ENCODE peak calls at places on chromosomes 11 and 22, in five cellular contexts. One of them, this sample, is unnamed.

GRCh38 chr22:47345025-47345424 is 582.6 kb downstream of the TBC1D22A start:
- DNase-seq in OCI-LY7: no peak
- DNase-seq in psoas muscle: no peak
- DNase-seq in left ventricle myocardium superior: no peak
- DNase-seq in SK-N-SH: no peak
- DNase-seq in this sample: no peak

GRCh38 chr11:114086394-114086793 is 26.9 kb downstream of the ZBTB16 start:
- DNase-seq in OCI-LY7: no peak
- DNase-seq in psoas muscle: no peak
- DNase-seq in left ventricle myocardium superior: no peak
- DNase-seq in SK-N-SH: no peak
- DNase-seq in this sample: no peak

GRCh38 chr11:125329786-125330185 is 165.2 kb downstream of the PKNOX2 start:
- DNase-seq in OCI-LY7: no peak
- DNase-seq in psoas muscle: no peak
- DNase-seq in left ventricle myocardium superior: no peak
- DNase-seq in SK-N-SH: no peak
- DNase-seq in this sample: no peak

GRCh38 chr11:17744151-17744940 is 9.8 kb downstream of the KCNC1 start:
- DNase-seq in OCI-LY7: no peak
- DNase-seq in psoas muscle: peak
- DNase-seq in left ventricle myocardium superior: no peak
- DNase-seq in SK-N-SH: no peak
- DNase-seq in this sample: no peak

GRCh38 chr11:11270236-11270775 is 82.7 kb downstream of the CSNK2A3 start:
- DNase-seq in OCI-LY7: no peak
- DNase-seq in psoas muscle: no peak
- DNase-seq in left ventricle myocardium superior: no peak
- DNase-seq in SK-N-SH: no peak
- DNase-seq in this sample: no peak

GRCh38 chr22:17647996-17648395 is 9.4 kb downstream of the BCL2L13 start:
- DNase-seq in OCI-LY7: no peak
- DNase-seq in psoas muscle: no peak
- DNase-seq in left ventricle myocardium superior: no peak
- DNase-seq in SK-N-SH: no peak
- DNase-seq in this sample: no peak

GRCh38 chr22:37196539-37197450 is 8.7 kb upstream of the C1QTNF6 start:
- DNase-seq in OCI-LY7: no peak
- DNase-seq in psoas muscle: peak
- DNase-seq in left ventricle myocardium superior: peak
- DNase-seq in SK-N-SH: peak
- DNase-seq in this sample: no peak

GRCh38 chr22:36131907-36132306 is 28.6 kb downstream of the APOL3 start:
- DNase-seq in OCI-LY7: no peak
- DNase-seq in psoas muscle: no peak
- DNase-seq in left ventricle myocardium superior: no peak
- DNase-seq in SK-N-SH: no peak
- DNase-seq in this sample: no peak

GRCh38 chr22:27252282-27253049 is 549.1 kb downstream of the MN1 start:
- DNase-seq in OCI-LY7: no peak
- DNase-seq in psoas muscle: peak
- DNase-seq in left ventricle myocardium superior: peak
- DNase-seq in SK-N-SH: no peak
- DNase-seq in this sample: no peak

GRCh38 chr11:73404048-73404447 is 27.8 kb downstream of the RELT start:
- DNase-seq in OCI-LY7: no peak
- DNase-seq in psoas muscle: peak
- DNase-seq in left ventricle myocardium superior: peak
- DNase-seq in SK-N-SH: peak
- DNase-seq in this sample: peak

GRCh38 chr11:8203980-8204379 is 35.2 kb upstream of the RIC3 start:
- DNase-seq in OCI-LY7: no peak
- DNase-seq in psoas muscle: no peak
- DNase-seq in left ventricle myocardium superior: no peak
- DNase-seq in SK-N-SH: no peak
- DNase-seq in this sample: no peak

GRCh38 chr22:36405221-36405631 is 17.5 kb upstream of the MYH9 start:
- DNase-seq in OCI-LY7: peak
- DNase-seq in psoas muscle: no peak
- DNase-seq in left ventricle myocardium superior: no peak
- DNase-seq in SK-N-SH: no peak
- DNase-seq in this sample: no peak

GRCh38 chr11:59012106-59012941 is 73.0 kb downstream of the GLYATL1 start:
- DNase-seq in OCI-LY7: peak
- DNase-seq in psoas muscle: no peak
- DNase-seq in left ventricle myocardium superior: no peak
- DNase-seq in SK-N-SH: no peak
- DNase-seq in this sample: no peak

GRCh38 chr11:2777871-2778629 is 78.3 kb upstream of the KCNQ1OT1 start:
- DNase-seq in OCI-LY7: no peak
- DNase-seq in psoas muscle: peak
- DNase-seq in left ventricle myocardium superior: peak
- DNase-seq in SK-N-SH: peak
- DNase-seq in this sample: no peak

GRCh38 chr22:39448205-39449054 is 8.4 kb upstream of the MGAT3 start:
- DNase-seq in OCI-LY7: peak
- DNase-seq in psoas muscle: no peak
- DNase-seq in left ventricle myocardium superior: no peak
- DNase-seq in SK-N-SH: no peak
- DNase-seq in this sample: no peak